ENCODE peak calls at places on chromosomes 12 and 14, in five cellular contexts. I is uterus; P is stimulated activated naive CD8-positive, alpha-beta T cell treated with anti-CD3 and anti-CD28 coated beads, Interleukin-15, amount 100 ng/mL, for 72 hours; T is NCI-H774; G is mucosa of descending colon. O is an unnamed sample.

GRCh38 chr12:12791756-12792346 is 6.4 kb downstream of the APOLD1 start:
- DNase-seq in I (peak; percentile 35), P (no peak), T (no peak), G (no peak), O (no peak)

GRCh38 chr14:68937790-68938514 is 41.1 kb downstream of the ACTN1 start:
- DNase-seq in I (peak; percentile 67), P (peak; percentile 46), T (no peak), G (peak; percentile 83), O (peak; percentile 16)

GRCh38 chr12:51517800-51518199 is 73.2 kb upstream of the SCN8A start:
- DNase-seq in I (no peak), P (no peak), T (no peak), G (no peak), O (no peak)

GRCh38 chr12:58341791-58342190 is 400.4 kb downstream of the ATP23 start:
- DNase-seq in I (no peak), P (no peak), T (peak; percentile 24), G (peak; percentile 10), O (no peak)

GRCh38 chr14:52395728-52396127 is 81.6 kb downstream of the PTGER2 start:
- DNase-seq in I (no peak), P (no peak), T (no peak), G (no peak), O (no peak)

GRCh38 chr12:122793685-122794106 is 19.3 kb downstream of the CCDC62 start:
- DNase-seq in I (no peak), P (no peak), T (peak; percentile 27), G (peak; percentile 30), O (no peak)

GRCh38 chr12:19095869-19096480 is 33.6 kb upstream of the PLEKHA5 start:
- DNase-seq in I (no peak), P (no peak), T (no peak), G (peak; percentile 6), O (no peak)

GRCh38 chr12:120944645-120945217 is 33.6 kb upstream of the HNF1A start:
- DNase-seq in I (no peak), P (peak; percentile 70), T (no peak), G (peak; percentile 87), O (peak; percentile 72)

GRCh38 chr12:112018571-112019237 is 5.5 kb downstream of the ERP29 start:
- DNase-seq in I (no peak), P (no peak), T (peak; percentile 52), G (no peak), O (no peak)

GRCh38 chr12:110354172-110354780 is 49.2 kb downstream of the ANAPC7 start:
- DNase-seq in I (no peak), P (no peak), T (no peak), G (no peak), O (no peak)

GRCh38 chr12:43836455-43836989 is 641 bp downstream of the TMEM117 start:
- DNase-seq in I (no peak), P (no peak), T (no peak), G (peak; percentile 40), O (no peak)

GRCh38 chr12:117073611-117074010 is 25.6 kb downstream of the TESC start:
- DNase-seq in I (no peak), P (no peak), T (no peak), G (no peak), O (no peak)

GRCh38 chr12:22275847-22276246 is 58.7 kb downstream of the ST8SIA1 start:
- DNase-seq in I (peak; percentile 94), P (no peak), T (no peak), G (peak; percentile 59), O (no peak)

GRCh38 chr14:69036757-69037506 is 57.8 kb upstream of the ACTN1 start:
- DNase-seq in I (no peak), P (no peak), T (no peak), G (no peak), O (no peak)

GRCh38 chr12:65170245-65170881 is 980 bp downstream of the LEMD3 start:
- DNase-seq in I (peak; percentile 24), P (peak; percentile 67), T (peak; percentile 20), G (peak; percentile 85), O (peak; percentile 64)

GRCh38 chr14:29810657-29811056 is 117.0 kb downstream of the PRKD1 start:
- DNase-seq in I (no peak), P (no peak), T (no peak), G (no peak), O (no peak)

O was measured in stimulated activated CD4-positive, alpha-beta T cell treated with anti-CD3 and anti-CD28 coated beads, Interleukin-4, amount 100 ng/mL, for 1 hour.